ENCODE peak calls at places on chromosomes 2 and 18, in five cellular contexts. One of them, this sample, is unnamed.

GRCh38 chr2:72204156-72204781 is 56.6 kb upstream of the CYP26B1 start:
- DNase-seq in H1: no peak
- DNase-seq in neuronal stem cell: no peak
- DNase-seq in mesenchymal stem cell: peak
- DNase-seq in H9: no peak
- DNase-seq in this sample: no peak

GRCh38 chr2:233546774-233547173 is 19.8 kb downstream of the USP40 start:
- DNase-seq in neuronal stem cell: no peak
- DNase-seq in H1: no peak
- DNase-seq in mesenchymal stem cell: no peak
- DNase-seq in H9: no peak
- DNase-seq in this sample: no peak

GRCh38 chr2:61887684-61888303 is 662 bp downstream of the CCT4 start:
- DNase-seq in neuronal stem cell: peak
- DNase-seq in H1: no peak
- DNase-seq in mesenchymal stem cell: peak
- DNase-seq in H9: no peak
- DNase-seq in this sample: peak

GRCh38 chr2:178298785-178299212 is 104.5 kb downstream of the OSBPL6 start:
- DNase-seq in H1: no peak
- DNase-seq in H9: no peak
- DNase-seq in neuronal stem cell: no peak
- DNase-seq in mesenchymal stem cell: peak
- DNase-seq in this sample: no peak

GRCh38 chr18:3177902-3178687 is 41.7 kb downstream of the MYOM1 start:
- DNase-seq in H9: no peak
- DNase-seq in H1: no peak
- DNase-seq in neuronal stem cell: no peak
- DNase-seq in mesenchymal stem cell: no peak
- DNase-seq in this sample: peak

GRCh38 chr2:42089340-42089925 is 41.6 kb downstream of the PKDCC start:
- DNase-seq in mesenchymal stem cell: peak
- DNase-seq in neuronal stem cell: peak
- DNase-seq in H1: peak
- DNase-seq in H9: peak
- DNase-seq in this sample: peak

GRCh38 chr2:50591642-50592041 is 440.3 kb downstream of the NRXN1 start:
- DNase-seq in H1: no peak
- DNase-seq in H9: no peak
- DNase-seq in mesenchymal stem cell: no peak
- DNase-seq in neuronal stem cell: no peak
- DNase-seq in this sample: no peak

GRCh38 chr2:224909885-224910517 is 132.3 kb downstream of the DOCK10 start:
- DNase-seq in neuronal stem cell: no peak
- DNase-seq in mesenchymal stem cell: peak
- DNase-seq in H1: no peak
- DNase-seq in H9: no peak
- DNase-seq in this sample: peak

GRCh38 chr18:28086530-28087172 is 90.3 kb downstream of the CDH2 start:
- DNase-seq in mesenchymal stem cell: no peak
- DNase-seq in H9: no peak
- DNase-seq in H1: no peak
- DNase-seq in neuronal stem cell: peak
- DNase-seq in this sample: no peak

GRCh38 chr2:199874209-199874608 is 23.2 kb upstream of the FTCDNL1 start:
- DNase-seq in mesenchymal stem cell: no peak
- DNase-seq in H9: no peak
- DNase-seq in neuronal stem cell: no peak
- DNase-seq in H1: no peak
- DNase-seq in this sample: no peak

GRCh38 chr2:55056024-55056521 is 5.8 kb upstream of the RTN4 start:
- DNase-seq in H1: no peak
- DNase-seq in neuronal stem cell: no peak
- DNase-seq in mesenchymal stem cell: peak
- DNase-seq in H9: no peak
- DNase-seq in this sample: peak

GRCh38 chr2:49288113-49288710 is 133.9 kb upstream of the FSHR start:
- DNase-seq in mesenchymal stem cell: no peak
- DNase-seq in H1: no peak
- DNase-seq in neuronal stem cell: no peak
- DNase-seq in H9: no peak
- DNase-seq in this sample: no peak

GRCh38 chr2:37982147-37982582 is 57.1 kb downstream of the RMDN2 start:
- DNase-seq in neuronal stem cell: peak
- DNase-seq in mesenchymal stem cell: peak
- DNase-seq in H9: peak
- DNase-seq in H1: no peak
- DNase-seq in this sample: peak

GRCh38 chr2:42569883-42570282 is 1.5 kb downstream of the MTA3 start:
- DNase-seq in mesenchymal stem cell: peak
- DNase-seq in neuronal stem cell: no peak
- DNase-seq in H9: no peak
- DNase-seq in H1: no peak
- DNase-seq in this sample: no peak

GRCh38 chr2:239098288-239098970 is 250.5 kb downstream of the TWIST2 start:
- DNase-seq in H1: no peak
- DNase-seq in neuronal stem cell: no peak
- DNase-seq in mesenchymal stem cell: no peak
- DNase-seq in H9: no peak
- DNase-seq in this sample: peak

DNA sequence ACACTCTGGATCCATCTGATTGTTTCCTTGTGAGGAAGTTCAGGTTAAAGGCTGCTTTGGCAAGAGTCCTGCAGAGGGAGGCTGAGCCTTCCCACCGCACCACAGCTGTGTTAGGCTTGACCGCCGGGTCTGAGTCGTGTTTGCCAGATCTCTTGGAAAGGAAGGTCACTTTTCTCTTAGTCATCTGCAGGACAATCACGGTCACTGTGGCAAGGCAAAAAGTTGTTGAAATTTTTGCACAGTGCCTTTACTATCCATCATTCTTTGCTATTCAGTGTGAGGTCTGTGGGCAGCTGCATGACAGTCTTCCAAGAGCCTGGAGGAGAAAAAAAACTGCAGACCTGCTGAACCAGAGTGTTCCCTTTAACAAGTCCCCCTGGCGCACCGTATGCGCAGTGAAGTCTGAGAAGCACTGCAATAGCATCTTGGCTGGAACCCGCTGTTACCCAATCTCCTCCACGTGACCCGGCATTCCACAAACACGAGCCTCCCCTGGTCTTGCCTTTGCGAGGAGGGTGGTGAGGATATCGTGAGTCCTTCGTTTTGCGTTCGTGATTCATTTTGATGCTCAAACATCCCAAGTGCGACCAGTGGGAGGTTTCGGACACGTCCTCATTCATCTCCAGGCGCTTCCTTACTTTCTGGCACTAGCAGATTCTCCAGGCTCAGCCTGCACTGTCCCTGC is 23.0 kb downstream of the BIN1 start:
- DNase-seq in H1: no peak
- DNase-seq in mesenchymal stem cell: peak
- DNase-seq in H9: no peak
- DNase-seq in neuronal stem cell: no peak
- DNase-seq in this sample: peak
- H3K18ac ChIP-seq in H1: no peak
- H3K18ac ChIP-seq in mesenchymal stem cell: peak
- H3K18ac ChIP-seq in H9: no peak
- H3K18ac ChIP-seq in neuronal stem cell: peak
- H3K18ac ChIP-seq in this sample: no peak

GRCh38 chr2:219501441-219501840 is 2.8 kb downstream of the GMPPA start:
- DNase-seq in mesenchymal stem cell: no peak
- DNase-seq in neuronal stem cell: no peak
- DNase-seq in H1: no peak
- DNase-seq in H9: no peak
- DNase-seq in this sample: no peak

GRCh38 chr2:219498280-219499057 is at the start of gene GMPPA:
- DNase-seq in H1: peak
- DNase-seq in mesenchymal stem cell: peak
- DNase-seq in H9: peak
- DNase-seq in neuronal stem cell: peak
- DNase-seq in this sample: peak

GRCh38 chr2:219499058-219499307 is 292 bp downstream of the GMPPA start:
- DNase-seq in mesenchymal stem cell: no peak
- DNase-seq in H1: no peak
- DNase-seq in neuronal stem cell: no peak
- DNase-seq in H9: no peak
- DNase-seq in this sample: no peak

GRCh38 chr2:219499555-219499954 is 864 bp downstream of the GMPPA start:
- DNase-seq in H9: no peak
- DNase-seq in H1: no peak
- DNase-seq in mesenchymal stem cell: no peak
- DNase-seq in neuronal stem cell: no peak
- DNase-seq in this sample: no peak

GRCh38 chr2:219500135-219500534 is 1.4 kb downstream of the GMPPA start:
- DNase-seq in mesenchymal stem cell: peak
- DNase-seq in H1: no peak
- DNase-seq in H9: no peak
- DNase-seq in neuronal stem cell: no peak
- DNase-seq in this sample: no peak
- H3K9ac ChIP-seq in mesenchymal stem cell: peak
- H3K9ac ChIP-seq in H1: no peak
- H3K9ac ChIP-seq in H9: no peak
- H3K9ac ChIP-seq in neuronal stem cell: no peak
- H3K9ac ChIP-seq in this sample: no peak

GRCh38 chr2:237885931-237886701 is 26.7 kb downstream of the RAMP1 start:
- DNase-seq in mesenchymal stem cell: no peak
- DNase-seq in neuronal stem cell: no peak
- DNase-seq in H9: peak
- DNase-seq in H1: no peak
- DNase-seq in this sample: no peak

GRCh38 chr2:237888389-237888788 is 29.0 kb downstream of the RAMP1 start:
- DNase-seq in mesenchymal stem cell: peak
- DNase-seq in H9: no peak
- DNase-seq in H1: no peak
- DNase-seq in neuronal stem cell: no peak
- DNase-seq in this sample: peak

GRCh38 chr2:237889016-237889415 is 29.6 kb downstream of the RAMP1 start:
- DNase-seq in neuronal stem cell: no peak
- DNase-seq in H9: no peak
- DNase-seq in H1: no peak
- DNase-seq in mesenchymal stem cell: no peak
- DNase-seq in this sample: no peak

GRCh38 chr2:237885171-237885930 is 25.9 kb downstream of the RAMP1 start:
- DNase-seq in neuronal stem cell: no peak
- DNase-seq in mesenchymal stem cell: no peak
- DNase-seq in H9: no peak
- DNase-seq in H1: no peak
- DNase-seq in this sample: no peak

DNA sequence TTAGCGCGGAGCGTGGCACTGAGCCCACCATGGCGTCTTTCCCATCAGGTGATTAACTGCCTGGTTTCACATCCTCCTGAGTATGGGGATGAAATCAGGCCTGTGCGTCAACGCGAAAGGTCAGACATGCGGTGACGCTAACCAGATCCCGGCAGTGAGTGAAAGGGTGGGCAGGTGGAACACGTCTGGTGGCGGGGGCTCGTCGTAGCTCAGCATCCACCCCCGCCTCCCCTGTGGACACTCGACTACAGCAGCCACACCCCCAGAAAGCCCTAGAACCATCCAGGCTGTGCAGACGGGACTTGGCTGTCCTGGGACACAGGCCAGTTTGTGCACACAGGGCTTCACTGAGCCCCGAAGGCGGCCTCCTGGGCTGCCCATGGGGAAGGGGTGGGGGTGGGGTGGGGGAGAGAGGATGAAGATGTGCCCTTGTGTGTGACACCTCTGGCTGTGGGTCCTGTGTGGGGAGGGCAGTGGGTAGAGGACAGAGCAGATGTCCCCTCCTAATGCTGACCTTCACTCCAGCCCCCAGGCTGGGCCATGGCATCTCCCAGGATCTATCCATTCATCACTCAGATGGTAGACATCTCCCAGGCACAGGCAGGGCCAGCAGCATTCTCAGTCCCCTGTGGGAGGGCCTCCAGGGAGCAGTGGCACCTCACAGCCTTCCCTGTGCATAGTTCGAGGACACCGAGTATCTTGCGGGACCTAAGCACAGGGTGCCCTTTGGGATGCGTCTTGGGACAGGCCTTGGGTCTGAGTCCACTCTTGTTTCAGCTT is 27.5 kb downstream of the RAMP1 start:
- DNase-seq in neuronal stem cell: no peak
- DNase-seq in mesenchymal stem cell: peak
- DNase-seq in H9: no peak
- DNase-seq in H1: no peak
- DNase-seq in this sample: no peak
- H2BK12ac ChIP-seq in neuronal stem cell: no peak
- H2BK12ac ChIP-seq in mesenchymal stem cell: peak
- H2BK12ac ChIP-seq in H9: no peak
- H2BK12ac ChIP-seq in H1: no peak
- H2BK12ac ChIP-seq in this sample: peak

GRCh38 chr2:151067658-151068369 is 193.8 kb downstream of the RBM43 start:
- DNase-seq in H9: no peak
- DNase-seq in H1: no peak
- DNase-seq in neuronal stem cell: no peak
- DNase-seq in mesenchymal stem cell: no peak
- DNase-seq in this sample: no peak

GRCh38 chr2:151060334-151060733 is 201.3 kb downstream of the RBM43 start:
- DNase-seq in mesenchymal stem cell: no peak
- DNase-seq in H9: no peak
- DNase-seq in neuronal stem cell: no peak
- DNase-seq in H1: no peak
- DNase-seq in this sample: no peak

GRCh38 chr2:151063271-151063670 is 198.4 kb downstream of the RBM43 start:
- DNase-seq in H9: no peak
- DNase-seq in neuronal stem cell: no peak
- DNase-seq in H1: no peak
- DNase-seq in mesenchymal stem cell: peak
- DNase-seq in this sample: no peak
- H3K18ac ChIP-seq in H9: no peak
- H3K18ac ChIP-seq in neuronal stem cell: no peak
- H3K18ac ChIP-seq in H1: no peak
- H3K18ac ChIP-seq in mesenchymal stem cell: no peak
- H3K18ac ChIP-seq in this sample: no peak

GRCh38 chr2:219274392-219274921 is 4.7 kb upstream of the DNAJB2 start:
- DNase-seq in H9: peak
- DNase-seq in neuronal stem cell: no peak
- DNase-seq in H1: no peak
- DNase-seq in mesenchymal stem cell: peak
- DNase-seq in this sample: peak
- H3K9ac ChIP-seq in H9: no peak
- H3K9ac ChIP-seq in neuronal stem cell: no peak
- H3K9ac ChIP-seq in H1: no peak
- H3K9ac ChIP-seq in mesenchymal stem cell: peak
- H3K9ac ChIP-seq in this sample: no peak

GRCh38 chr2:24749069-24749691 is 44.0 kb downstream of the PTRHD1 start:
- DNase-seq in mesenchymal stem cell: peak
- DNase-seq in neuronal stem cell: no peak
- DNase-seq in H9: peak
- DNase-seq in H1: no peak
- DNase-seq in this sample: no peak
- H2BK12ac ChIP-seq in mesenchymal stem cell: no peak
- H2BK12ac ChIP-seq in neuronal stem cell: no peak
- H2BK12ac ChIP-seq in H9: no peak
- H2BK12ac ChIP-seq in H1: no peak
- H2BK12ac ChIP-seq in this sample: no peak

This sample was measured in trophoblast cell.